ENCODE peak calls at places on chromosomes 6 and 20, in four cellular contexts. B is A549, C is heart left ventricle, R is prostate gland. S is an unnamed sample.

GRCh38 chr6:37029249-37029959 is 23.9 kb downstream of the FGD2 start:
- DNase-seq in B (peak; percentile 63), C (peak; percentile 82), R (no peak), S (no peak)

GRCh38 chr20:49889943-49890650 is 25.2 kb downstream of the SPATA2 start:
- DNase-seq in B (no peak), C (no peak), R (no peak), S (peak; percentile 51)

GRCh38 chr6:63509652-63510352 is 62.5 kb upstream of the LOC128125822 start:
- DNase-seq in B (no peak), R (peak; percentile 22), C (peak; percentile 77), S (no peak)

GRCh38 chr6:35300848-35301247 is 3.2 kb downstream of the DEF6 start:
- DNase-seq in C (no peak), B (no peak), R (no peak), S (peak; percentile 62)

GRCh38 chr6:89197141-89197540 is 20.0 kb downstream of the GABRR1 start:
- DNase-seq in C (no peak), B (no peak), R (no peak), S (no peak)

GRCh38 chr20:23147964-23148720 is 62.0 kb upstream of the CD93 start:
- DNase-seq in C (no peak), B (peak; percentile 49), R (no peak), S (peak; percentile 56)

GRCh38 chr6:84074988-84075781 is 41.6 kb downstream of the MRAP2 start:
- DNase-seq in R (no peak), B (no peak), C (no peak), S (no peak)

GRCh38 chr20:53948383-53949318 is 121.7 kb downstream of the BCAS1 start:
- DNase-seq in C (no peak), R (no peak), B (no peak), S (no peak)

GRCh38 chr20:36827541-36828279 is 48.2 kb upstream of the TLDC2 start:
- DNase-seq in C (peak; percentile 84), R (no peak), B (no peak), S (no peak)

GRCh38 chr6:170108890-170109587 is 181.8 kb downstream of the DLL1 start:
- DNase-seq in R (no peak), C (no peak), B (no peak), S (no peak)

GRCh38 chr20:37007898-37008649 is 56.6 kb upstream of the SAMHD1 start:
- DNase-seq in C (no peak), B (no peak), R (no peak), S (no peak)

GRCh38 chr6:82248233-82248735 is 740 bp upstream of the IBTK start:
- DNase-seq in B (peak; percentile 61), C (no peak), R (peak; percentile 8), S (no peak)

GRCh38 chr20:13041574-13042457 is 33.0 kb downstream of the SPTLC3 start:
- DNase-seq in C (no peak), R (no peak), B (no peak), S (no peak)

GRCh38 chr20:53809728-53810365 is 216.2 kb upstream of the ZNF217 start:
- DNase-seq in B (no peak), C (no peak), R (no peak), S (no peak)

GRCh38 chr6:7432391-7433207 is 43.0 kb downstream of the RIOK1 start:
- DNase-seq in R (no peak), C (no peak), B (no peak), S (no peak)

GRCh38 chr6:153028261-153028660 is 25.8 kb upstream of the MTRF1L start:
- DNase-seq in C (no peak), R (no peak), B (no peak), S (no peak)

GRCh38 chr6:106334646-106335448 is 9.3 kb upstream of the ATG5 start:
- DNase-seq in C (peak; percentile 29), B (peak; percentile 19), R (peak; percentile 30), S (peak; percentile 51)

GRCh38 chr6:62980093-62980492 is 231.2 kb upstream of the FKBP1C start:
- DNase-seq in C (no peak), B (no peak), R (no peak), S (no peak)

GRCh38 chr6:79307321-79308036 is 73.0 kb upstream of the HMGN3 start:
- DNase-seq in R (no peak), C (no peak), B (no peak), S (no peak)

GRCh38 chr20:2524435-2525272 is 11.7 kb upstream of the TMC2 start:
- DNase-seq in R (peak; percentile 79), B (peak; percentile 80), C (peak; percentile 85), S (peak; percentile 94)

GRCh38 chr20:17972121-17972520 is 3.3 kb downstream of the MGME1 start:
- DNase-seq in B (no peak), C (no peak), R (no peak), S (no peak)

GRCh38 chr6:127776320-127776719 is 124.5 kb downstream of the THEMIS start:
- DNase-seq in C (no peak), B (no peak), R (no peak), S (no peak)

DNA sequence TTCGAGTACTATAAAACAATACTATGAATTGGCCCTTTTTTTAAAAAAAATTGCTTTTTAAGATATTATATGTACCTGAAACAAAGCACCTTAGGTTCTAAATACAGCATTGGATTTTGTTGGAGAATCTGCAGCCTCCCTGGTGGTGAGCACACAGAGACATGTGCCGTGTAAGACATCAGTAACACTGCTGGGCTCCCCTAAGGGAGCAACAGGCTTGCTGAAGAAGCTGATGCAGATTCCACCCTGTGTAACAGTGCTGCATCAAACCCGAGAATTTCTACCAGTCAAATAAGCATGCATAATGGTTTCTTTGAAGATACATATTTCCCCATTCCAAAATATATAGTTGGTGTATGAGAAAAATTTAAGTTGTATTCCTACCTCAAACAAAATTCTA is 17.4 kb downstream of the KIAA1586 start:
- DNase-seq in B (no peak), R (no peak), C (no peak), S (no peak)
- TF ChIP-seq POLR2A in B (no peak), R (no peak), C (no peak), S (no peak)

GRCh38 chr6:15250440-15251168 is 4.7 kb downstream of the JARID2 start:
- DNase-seq in C (no peak), R (no peak), B (no peak), S (no peak)
- H3K4me1 ChIP-seq in C (peaks cover 45% of the 10 kb centered on the region), R (peaks cover 4% of the 10 kb centered on the region), B (peaks cover 9% of the 10 kb centered on the region), S (peaks cover 49% of the 10 kb centered on the region)

DNA sequence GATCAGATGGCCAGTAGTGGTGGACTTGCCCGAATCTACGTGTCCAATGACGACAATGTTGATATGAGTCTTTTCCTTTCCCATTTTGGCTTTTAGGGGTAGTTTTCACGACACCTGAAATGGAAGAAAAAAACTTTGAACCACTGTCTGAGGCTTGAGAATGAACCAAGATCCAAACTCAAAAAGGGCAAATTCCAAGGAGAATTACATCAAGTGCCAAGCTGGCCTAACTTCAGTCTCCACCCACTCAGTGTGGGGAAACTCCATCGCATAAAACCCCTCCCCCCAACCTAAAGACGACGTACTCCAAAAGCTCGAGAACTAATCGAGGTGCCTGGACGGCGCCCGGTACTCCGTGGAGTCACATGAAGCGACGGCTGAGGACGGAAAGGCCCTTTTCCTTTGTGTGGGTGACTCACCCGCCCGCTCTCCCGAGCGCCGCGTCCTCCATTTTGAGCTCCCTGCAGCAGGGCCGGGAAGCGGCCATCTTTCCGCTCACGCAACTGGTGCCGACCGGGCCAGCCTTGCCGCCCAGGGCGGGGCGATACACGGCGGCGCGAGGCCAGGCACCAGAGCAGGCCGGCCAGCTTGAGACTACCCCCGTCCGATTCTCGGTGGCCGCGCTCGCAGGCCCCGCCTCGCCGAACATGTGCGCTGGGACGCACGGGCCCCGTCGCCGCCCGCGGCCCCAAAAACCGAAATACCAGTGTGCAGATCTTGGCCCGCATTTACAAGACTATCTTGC is 717 bp downstream of the EEF1A1 start:
- DNase-seq in B (no peak), C (peak; percentile 83), R (peak; percentile 47), S (peak; percentile 87)
- TF ChIP-seq POLR2A in B (peak; percentile 13), C (no peak), R (peak; percentile 52), S (peak; percentile 62)

GRCh38 chr6:137231895-137232294 is 12.7 kb upstream of the IFNGR1 start:
- DNase-seq in B (no peak), C (no peak), R (no peak), S (no peak)

GRCh38 chr6:137233561-137234504 is 14.6 kb upstream of the IFNGR1 start:
- DNase-seq in R (peak; percentile 12), C (peak; percentile 46), B (peak; percentile 49), S (no peak)

GRCh38 chr6:137236581-137237355 is 17.6 kb upstream of the IFNGR1 start:
- DNase-seq in R (no peak), B (no peak), C (no peak), S (no peak)

GRCh38 chr6:137235686-137236085 is 16.5 kb upstream of the IFNGR1 start:
- DNase-seq in R (no peak), B (no peak), C (no peak), S (no peak)

DNA sequence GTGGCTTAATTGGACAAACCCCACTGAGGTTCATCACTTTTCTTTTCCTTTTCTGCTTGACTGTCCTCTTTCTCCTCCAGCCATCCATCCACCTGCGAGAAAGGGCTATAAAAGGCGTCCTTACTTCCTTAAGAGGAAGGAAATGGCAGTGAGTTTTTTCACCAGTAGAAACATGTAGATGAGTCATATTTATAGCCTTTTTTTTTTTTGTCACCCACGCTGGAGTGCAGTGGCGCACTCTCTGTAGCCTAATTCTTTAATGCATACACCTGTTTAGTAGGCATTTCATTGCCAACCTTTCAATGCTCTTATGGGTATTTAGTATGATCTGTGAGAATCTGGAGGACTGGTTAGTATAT is 15.3 kb upstream of the IFNGR1 start:
- DNase-seq in R (no peak), C (no peak), B (no peak), S (peak; percentile 34)
- H3K4me1 ChIP-seq in R (peaks cover 3% of the 10 kb centered on the region), C (peaks cover 69% of the 10 kb centered on the region), B (peaks cover 45% of the 10 kb centered on the region), S (peaks cover 41% of the 10 kb centered on the region)

GRCh38 chr6:30612687-30613248 is 4.3 kb downstream of the PPP1R10 start:
- DNase-seq in R (no peak), C (no peak), B (no peak), S (no peak)

GRCh38 chr6:30613251-30614043 is 3.6 kb downstream of the PPP1R10 start:
- DNase-seq in B (no peak), C (no peak), R (no peak), S (no peak)

GRCh38 chr6:30614843-30615218 is 2.2 kb downstream of the PPP1R10 start:
- DNase-seq in B (peak; percentile 76), C (peak; percentile 90), R (peak; percentile 93), S (peak; percentile 84)

GRCh38 chr6:30615219-30615957 is 1.7 kb downstream of the PPP1R10 start:
- DNase-seq in R (peak; percentile 50), B (no peak), C (peak; percentile 36), S (no peak)

GRCh38 chr6:30614044-30614842 is 2.8 kb downstream of the PPP1R10 start:
- DNase-seq in R (no peak), C (no peak), B (no peak), S (no peak)
- TF ChIP-seq POLR2A in R (no peak), C (no peak), B (no peak), S (no peak)

S was measured in Peyer's patch.